ENCODE peak calls at places on chromosomes 11 and 22, in four cellular contexts. One of them, this sample, is unnamed.

GRCh38 chr11:122910775-122911174 is 28.2 kb downstream of the JHY start:
- DNase-seq in K562: no peak
- DNase-seq in HepG2: peak
- DNase-seq in SK-N-SH: peak
- DNase-seq in this sample: no peak

GRCh38 chr22:40525250-40525884 is 111.2 kb downstream of the MRTFA start:
- DNase-seq in K562: peak
- DNase-seq in SK-N-SH: no peak
- DNase-seq in HepG2: peak
- DNase-seq in this sample: peak

GRCh38 chr11:123438191-123438627 is 8.1 kb downstream of the GRAMD1B start:
- DNase-seq in HepG2: no peak
- DNase-seq in K562: no peak
- DNase-seq in SK-N-SH: no peak
- DNase-seq in this sample: peak

GRCh38 chr11:92048415-92048814 is 176.2 kb upstream of the FAT3 start:
- DNase-seq in HepG2: no peak
- DNase-seq in K562: no peak
- DNase-seq in SK-N-SH: no peak
- DNase-seq in this sample: no peak

GRCh38 chr11:112159098-112159761 is 4.7 kb downstream of the IL18 start:
- DNase-seq in SK-N-SH: no peak
- DNase-seq in K562: no peak
- DNase-seq in HepG2: no peak
- DNase-seq in this sample: no peak

GRCh38 chr11:57662893-57663292 is 5.0 kb upstream of the ZDHHC5 start:
- DNase-seq in SK-N-SH: no peak
- DNase-seq in HepG2: no peak
- DNase-seq in K562: no peak
- DNase-seq in this sample: no peak

GRCh38 chr11:64352099-64353005 is 6.6 kb upstream of the RPS6KA4 start:
- DNase-seq in K562: no peak
- DNase-seq in HepG2: no peak
- DNase-seq in SK-N-SH: no peak
- DNase-seq in this sample: no peak

GRCh38 chr11:69799582-69799981 is 19.6 kb downstream of the FGF3 start:
- DNase-seq in K562: peak
- DNase-seq in HepG2: peak
- DNase-seq in SK-N-SH: peak
- DNase-seq in this sample: no peak

GRCh38 chr11:60875366-60875720 is 8.0 kb downstream of the ZP1 start:
- DNase-seq in HepG2: no peak
- DNase-seq in SK-N-SH: no peak
- DNase-seq in K562: no peak
- DNase-seq in this sample: no peak

GRCh38 chr11:60872124-60872951 is 5.0 kb downstream of the ZP1 start:
- DNase-seq in SK-N-SH: peak
- DNase-seq in HepG2: no peak
- DNase-seq in K562: no peak
- DNase-seq in this sample: no peak

GRCh38 chr11:60872952-60873524 is 5.7 kb downstream of the ZP1 start:
- DNase-seq in SK-N-SH: peak
- DNase-seq in K562: peak
- DNase-seq in HepG2: peak
- DNase-seq in this sample: peak

GRCh38 chr11:60874421-60875365 is 7.4 kb downstream of the ZP1 start:
- DNase-seq in SK-N-SH: no peak
- DNase-seq in HepG2: no peak
- DNase-seq in K562: no peak
- DNase-seq in this sample: no peak

GRCh38 chr11:60873533-60873932 is 6.2 kb downstream of the ZP1 start:
- DNase-seq in SK-N-SH: no peak
- DNase-seq in HepG2: no peak
- DNase-seq in K562: no peak
- DNase-seq in this sample: no peak
- TF ChIP-seq FOXJ3 in SK-N-SH: no peak
- TF ChIP-seq FOXJ3 in HepG2: no peak
- TF ChIP-seq FOXJ3 in K562: no peak
- TF ChIP-seq FOXJ3 in this sample: no peak

GRCh38 chr22:23370251-23370650 is 189.9 kb downstream of the BCR start:
- DNase-seq in HepG2: no peak
- DNase-seq in K562: no peak
- DNase-seq in SK-N-SH: no peak
- DNase-seq in this sample: no peak
- TF ChIP-seq FOXJ3 in HepG2: no peak
- TF ChIP-seq FOXJ3 in K562: no peak
- TF ChIP-seq FOXJ3 in SK-N-SH: no peak
- TF ChIP-seq FOXJ3 in this sample: no peak

DNA sequence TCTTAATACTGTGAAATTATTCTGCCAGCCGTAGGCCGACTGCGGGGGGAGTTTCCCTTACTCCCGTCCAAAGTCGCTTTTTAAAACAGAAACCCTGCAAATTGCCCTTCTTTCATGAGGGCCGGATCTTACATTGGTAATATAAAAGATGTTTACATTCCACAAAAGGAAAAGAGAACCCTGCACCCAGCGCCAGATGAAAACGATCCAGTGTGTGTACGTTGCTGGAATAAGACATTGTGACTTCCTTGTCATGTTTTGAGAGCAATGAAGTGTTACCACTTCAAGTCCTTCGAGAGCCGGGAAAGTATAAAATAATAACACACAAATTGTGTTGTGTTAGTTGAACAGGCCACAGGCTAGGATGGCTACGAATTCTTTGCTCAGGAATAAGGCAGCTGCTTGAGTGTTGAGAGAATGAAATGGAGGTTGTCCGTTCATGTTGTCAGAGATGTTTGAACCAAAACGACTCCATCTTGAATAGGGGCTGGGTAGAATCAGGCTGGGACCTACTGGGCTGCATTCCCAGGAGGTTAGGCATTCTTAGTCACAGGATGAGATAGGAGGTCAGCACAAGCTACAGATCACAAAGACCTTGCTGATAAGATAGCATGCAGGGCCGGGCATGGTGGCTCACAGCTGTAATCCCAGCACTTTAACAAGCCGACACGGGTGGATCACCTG is 5.4 kb upstream of the ARHGAP8 start:
- DNase-seq in SK-N-SH: no peak
- DNase-seq in K562: no peak
- DNase-seq in HepG2: peak
- DNase-seq in this sample: no peak
- TF ChIP-seq FOXJ3 in SK-N-SH: no peak
- TF ChIP-seq FOXJ3 in K562: no peak
- TF ChIP-seq FOXJ3 in HepG2: no peak
- TF ChIP-seq FOXJ3 in this sample: no peak

GRCh38 chr11:75576445-75577049 is 14.5 kb downstream of the SERPINH1 start:
- DNase-seq in K562: no peak
- DNase-seq in HepG2: no peak
- DNase-seq in SK-N-SH: no peak
- DNase-seq in this sample: peak
- TF ChIP-seq FOXJ3 in K562: no peak
- TF ChIP-seq FOXJ3 in HepG2: no peak
- TF ChIP-seq FOXJ3 in SK-N-SH: no peak
- TF ChIP-seq FOXJ3 in this sample: no peak

GRCh38 chr11:3615998-3616397 is 25.8 kb downstream of the ART5 start:
- DNase-seq in HepG2: no peak
- DNase-seq in SK-N-SH: no peak
- DNase-seq in K562: no peak
- DNase-seq in this sample: no peak

GRCh38 chr11:3611976-3612678 is 29.7 kb downstream of the ART5 start:
- DNase-seq in SK-N-SH: no peak
- DNase-seq in HepG2: no peak
- DNase-seq in K562: no peak
- DNase-seq in this sample: no peak

GRCh38 chr11:3614742-3615171 is 27.0 kb downstream of the ART5 start:
- DNase-seq in K562: no peak
- DNase-seq in SK-N-SH: no peak
- DNase-seq in HepG2: no peak
- DNase-seq in this sample: no peak

GRCh38 chr11:3616721-3617460 is 24.9 kb downstream of the ART5 start:
- DNase-seq in SK-N-SH: no peak
- DNase-seq in HepG2: no peak
- DNase-seq in K562: no peak
- DNase-seq in this sample: no peak

GRCh38 chr11:3613998-3614741 is 27.6 kb downstream of the ART5 start:
- DNase-seq in HepG2: no peak
- DNase-seq in K562: no peak
- DNase-seq in SK-N-SH: no peak
- DNase-seq in this sample: no peak
- TF ChIP-seq FOXJ3 in HepG2: no peak
- TF ChIP-seq FOXJ3 in K562: no peak
- TF ChIP-seq FOXJ3 in SK-N-SH: no peak
- TF ChIP-seq FOXJ3 in this sample: no peak

GRCh38 chr11:10490398-10491232 is 35.6 kb downstream of the AMPD3 start:
- DNase-seq in SK-N-SH: peak
- DNase-seq in K562: peak
- DNase-seq in HepG2: peak
- DNase-seq in this sample: no peak

GRCh38 chr11:10488121-10488580 is 33.1 kb downstream of the AMPD3 start:
- DNase-seq in SK-N-SH: no peak
- DNase-seq in HepG2: no peak
- DNase-seq in K562: no peak
- DNase-seq in this sample: no peak

GRCh38 chr11:10490032-10490397 is 35.0 kb downstream of the AMPD3 start:
- DNase-seq in K562: peak
- DNase-seq in HepG2: no peak
- DNase-seq in SK-N-SH: no peak
- DNase-seq in this sample: no peak

GRCh38 chr11:10488581-10489443 is 33.7 kb downstream of the AMPD3 start:
- DNase-seq in K562: no peak
- DNase-seq in SK-N-SH: no peak
- DNase-seq in HepG2: no peak
- DNase-seq in this sample: no peak

DNA sequence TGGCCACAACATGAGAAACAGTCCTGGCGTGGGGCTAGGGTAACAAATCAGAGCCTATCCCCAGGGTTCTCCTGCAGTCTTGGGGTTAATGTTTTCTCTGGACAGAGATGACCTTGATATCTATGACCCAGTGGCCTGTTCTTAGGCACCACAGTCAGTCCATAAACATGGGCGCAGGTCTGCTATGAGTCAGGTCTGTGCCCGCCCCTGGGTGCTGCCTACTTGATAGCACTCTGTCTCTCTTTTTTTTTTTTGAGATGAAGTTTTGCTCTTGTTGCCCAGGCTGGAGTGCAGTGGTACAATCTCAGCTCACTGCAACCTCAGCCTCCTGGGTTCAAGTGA is 34.4 kb downstream of the AMPD3 start:
- DNase-seq in K562: no peak
- DNase-seq in SK-N-SH: no peak
- DNase-seq in HepG2: no peak
- DNase-seq in this sample: no peak
- TF ChIP-seq FOXJ3 in K562: no peak
- TF ChIP-seq FOXJ3 in SK-N-SH: no peak
- TF ChIP-seq FOXJ3 in HepG2: no peak
- TF ChIP-seq FOXJ3 in this sample: no peak

DNA sequence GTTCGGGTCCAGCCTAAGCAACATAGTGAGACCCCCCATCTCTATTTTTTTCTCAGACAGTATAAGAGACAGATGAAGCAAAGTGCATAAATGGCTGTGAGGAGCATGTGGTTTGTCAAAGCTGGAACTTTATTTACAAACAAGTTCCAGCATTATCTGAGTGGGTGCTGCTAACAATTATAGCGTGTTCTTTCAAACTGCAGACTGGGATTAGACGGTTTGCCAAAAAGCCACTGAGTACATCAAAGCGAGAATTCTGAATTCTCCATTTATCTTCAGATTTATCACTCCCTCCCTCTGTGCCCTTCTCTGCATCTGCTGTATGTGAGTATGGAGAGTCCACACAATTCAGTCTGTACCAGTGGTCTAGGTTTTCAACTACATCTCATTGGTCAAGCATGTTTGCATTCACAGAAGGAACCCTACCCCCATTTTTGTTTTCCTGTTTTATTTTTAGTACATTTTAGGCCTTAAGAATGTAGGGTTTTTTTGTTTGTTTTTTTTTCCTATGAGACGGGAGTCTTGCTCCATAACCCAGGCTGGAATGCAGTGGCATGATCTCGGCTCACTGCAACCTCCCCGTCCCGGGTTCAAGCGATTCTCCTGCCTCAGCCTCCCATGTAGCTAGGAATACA is 18.1 kb upstream of the INCENP start:
- DNase-seq in HepG2: no peak
- DNase-seq in SK-N-SH: no peak
- DNase-seq in K562: no peak
- DNase-seq in this sample: no peak
- TF ChIP-seq FOXJ3 in HepG2: no peak
- TF ChIP-seq FOXJ3 in SK-N-SH: no peak
- TF ChIP-seq FOXJ3 in K562: no peak
- TF ChIP-seq FOXJ3 in this sample: no peak

DNA sequence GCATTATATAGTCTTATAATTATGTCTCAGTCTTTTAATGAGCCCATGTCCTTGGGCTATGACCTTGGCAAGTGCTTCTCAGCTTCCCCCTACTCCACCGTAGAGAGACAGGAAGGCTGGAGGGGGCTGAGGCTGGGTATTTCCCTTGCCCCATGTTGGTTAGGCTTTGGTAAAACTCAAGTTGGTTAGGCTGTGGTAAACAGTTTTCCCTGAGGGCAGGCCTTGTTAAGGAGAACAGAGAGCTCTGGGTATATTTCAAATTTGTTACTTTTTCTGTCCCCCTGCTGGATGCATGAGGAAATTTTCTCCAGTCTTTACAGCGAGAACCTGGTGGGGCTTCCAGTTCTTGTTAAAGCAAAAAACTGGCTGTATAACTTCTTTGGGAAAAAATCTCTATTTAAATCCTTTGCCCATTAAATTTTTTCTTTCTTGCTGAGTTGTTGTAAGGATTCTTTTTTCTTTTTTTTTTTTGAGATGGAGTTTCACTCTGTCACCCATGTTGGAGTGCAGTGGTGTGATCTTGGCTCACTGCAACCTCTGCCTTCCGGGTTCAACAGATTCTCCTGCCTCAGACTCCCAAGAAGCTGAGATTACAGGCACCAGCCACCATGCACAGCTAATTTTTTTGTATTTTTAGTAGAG is 12.2 kb upstream of the DCHS1 start:
- DNase-seq in SK-N-SH: no peak
- DNase-seq in HepG2: peak
- DNase-seq in K562: peak
- DNase-seq in this sample: no peak
- TF ChIP-seq FOXJ3 in SK-N-SH: no peak
- TF ChIP-seq FOXJ3 in HepG2: no peak
- TF ChIP-seq FOXJ3 in K562: no peak
- TF ChIP-seq FOXJ3 in this sample: no peak

DNA sequence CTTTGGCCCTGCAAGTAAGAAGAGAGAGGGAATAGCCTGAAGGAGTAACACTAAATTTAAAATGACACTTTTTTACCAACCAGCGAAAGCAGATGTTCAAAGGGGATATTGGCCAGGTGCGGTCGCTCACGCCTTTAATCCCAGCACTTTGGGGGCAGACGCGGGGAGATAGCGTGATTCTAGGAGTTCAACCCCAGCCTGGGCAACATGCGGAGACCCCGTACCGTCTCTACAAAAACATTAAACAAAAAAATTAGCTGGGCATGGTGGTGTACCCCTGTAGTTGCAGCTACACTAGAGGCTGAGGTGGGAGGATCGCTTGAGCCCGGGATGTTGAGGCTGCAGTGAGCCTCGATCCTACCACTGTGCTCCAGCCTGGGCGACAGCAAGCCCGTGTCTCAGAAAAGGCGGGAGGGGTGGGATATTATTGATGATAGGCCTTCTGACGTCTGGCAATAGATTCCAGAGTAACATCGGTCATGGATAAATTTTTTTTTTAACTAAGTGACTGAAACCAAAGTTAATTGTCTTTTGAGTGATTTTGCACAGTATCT is 1.1 kb upstream of the RAB30 start:
- DNase-seq in K562: no peak
- DNase-seq in HepG2: no peak
- DNase-seq in SK-N-SH: no peak
- DNase-seq in this sample: no peak
- TF ChIP-seq FOXJ3 in K562: no peak
- TF ChIP-seq FOXJ3 in HepG2: no peak
- TF ChIP-seq FOXJ3 in SK-N-SH: no peak
- TF ChIP-seq FOXJ3 in this sample: no peak